ENCODE peak calls at places on chromosomes 3 and 15, in ten cellular contexts. I is astrocyte of the cerebellum, E is fibroblast of mammary gland, Y is AG10803, Z is tibial artery, C is fibroblast of pulmonary artery, K is GM23338, W is lower lobe of right lung, J is hepatocyte, H is PC-9. A is an unnamed sample.

GRCh38 chr15:49832421-49832980 is 211.7 kb downstream of the DTWD1 start:
- DNase-seq in I (no peak), E (peak), Y (peak), Z (no peak), C (peak), K (peak), W (no peak), J (peak), H (peak), A (no peak)

GRCh38 chr3:26100176-26100575 is 310.3 kb downstream of the OXSM start:
- DNase-seq in I (no peak), E (no peak), Y (no peak), Z (no peak), C (no peak), K (no peak), W (no peak), J (no peak), H (no peak), A (no peak)

GRCh38 chr15:88465633-88466219 is 1.5 kb downstream of the MRPL46 start:
- DNase-seq in I (no peak), E (peak), Y (peak), Z (no peak), C (peak), K (no peak), W (no peak), J (peak), H (peak), A (peak)

GRCh38 chr3:15520185-15520584 is 1.3 kb downstream of the COLQ start:
- DNase-seq in I (no peak), E (no peak), Y (no peak), Z (no peak), C (no peak), K (no peak), W (no peak), J (no peak), H (no peak), A (no peak)

GRCh38 chr3:81442758-81443456 is 318.5 kb downstream of the GBE1 start:
- DNase-seq in I (no peak), E (no peak), Y (no peak), Z (no peak), C (no peak), K (no peak), W (no peak), J (no peak), H (no peak), A (no peak)

GRCh38 chr3:107690522-107691138 is 167.9 kb downstream of the BBX start:
- DNase-seq in I (peak), E (peak), Y (peak), Z (no peak), C (peak), K (peak), W (no peak), J (peak), H (no peak), A (peak)

GRCh38 chr15:80275946-80276345 is 23.9 kb upstream of the CTXND1 start:
- DNase-seq in I (peak), E (peak), Y (peak), Z (no peak), C (peak), K (no peak), W (no peak), J (peak), H (no peak), A (no peak)

GRCh38 chr15:34717729-34718128 is 37.1 kb downstream of the GJD2 start:
- DNase-seq in I (no peak), E (no peak), Y (no peak), Z (no peak), C (no peak), K (no peak), W (no peak), J (no peak), H (no peak), A (no peak)

GRCh38 chr3:33030246-33030645 is 66.7 kb downstream of the GLB1 start:
- DNase-seq in I (no peak), E (no peak), Y (no peak), Z (no peak), C (no peak), K (no peak), W (no peak), J (no peak), H (no peak), A (no peak)

GRCh38 chr3:59143447-59143846 is 93.6 kb upstream of the CFAP20DC start:
- DNase-seq in I (no peak), E (no peak), Y (no peak), Z (no peak), C (peak), K (peak), W (no peak), J (no peak), H (no peak), A (no peak)

GRCh38 chr15:51341366-51342248 is at the start of gene GLDN:
- DNase-seq in I (no peak), E (peak), Y (peak), Z (peak), C (peak), K (peak), W (peak), J (peak), H (peak), A (peak)

GRCh38 chr3:38577089-38578080 is 72.1 kb downstream of the SCN5A start:
- DNase-seq in I (no peak), E (peak), Y (no peak), Z (peak), C (no peak), K (peak), W (peak), J (peak), H (no peak), A (no peak)

GRCh38 chr3:73467211-73467610 is 157.5 kb downstream of the PDZRN3 start:
- DNase-seq in I (no peak), E (no peak), Y (no peak), Z (no peak), C (no peak), K (no peak), W (no peak), J (no peak), H (no peak), A (no peak)

GRCh38 chr15:40650479-40650878 is 44.5 kb upstream of the RAD51 start:
- DNase-seq in I (no peak), E (no peak), Y (no peak), Z (no peak), C (no peak), K (no peak), W (no peak), J (no peak), H (no peak), A (no peak)

GRCh38 chr3:121757087-121757811 is 7.7 kb upstream of the GOLGB1 start:
- DNase-seq in I (no peak), E (no peak), Y (no peak), Z (no peak), C (peak), K (no peak), W (no peak), J (no peak), H (no peak), A (peak)

GRCh38 chr3:3632439-3632838 is 166.8 kb upstream of the LRRN1 start:
- DNase-seq in I (no peak), E (no peak), Y (no peak), Z (no peak), C (no peak), K (no peak), W (no peak), J (no peak), H (no peak), A (no peak)

GRCh38 chr15:70051948-70052633 is 45.6 kb downstream of the TLE3 start:
- DNase-seq in I (no peak), E (no peak), Y (no peak), Z (peak), C (no peak), K (no peak), W (peak), J (no peak), H (no peak), A (no peak)

GRCh38 chr3:71010731-71011455 is 572.6 kb downstream of the FOXP1 start:
- DNase-seq in I (no peak), E (no peak), Y (no peak), Z (no peak), C (no peak), K (no peak), W (no peak), J (no peak), H (no peak), A (no peak)

GRCh38 chr3:53764376-53764775 is 81.8 kb downstream of the CHDH start:
- DNase-seq in I (no peak), E (no peak), Y (no peak), Z (no peak), C (no peak), K (no peak), W (peak), J (no peak), H (no peak), A (no peak)

GRCh38 chr3:121696190-121696589 is 35.5 kb upstream of the HCLS1 start:
- DNase-seq in I (no peak), E (no peak), Y (no peak), Z (no peak), C (no peak), K (no peak), W (no peak), J (no peak), H (no peak), A (no peak)

GRCh38 chr3:133888739-133889340 is 6.8 kb downstream of the RAB6B start:
- DNase-seq in I (no peak), E (no peak), Y (no peak), Z (no peak), C (no peak), K (no peak), W (peak), J (no peak), H (no peak), A (no peak)

GRCh38 chr3:169324454-169324789 is 339.1 kb downstream of the MECOM start:
- DNase-seq in I (no peak), E (no peak), Y (no peak), Z (no peak), C (no peak), K (no peak), W (no peak), J (no peak), H (no peak), A (no peak)

GRCh38 chr3:18679226-18679625 is 254.1 kb upstream of the SATB1 start:
- DNase-seq in I (no peak), E (no peak), Y (no peak), Z (no peak), C (no peak), K (no peak), W (no peak), J (no peak), H (no peak), A (no peak)

GRCh38 chr15:77282333-77282732 is 137.6 kb downstream of the PEAK1 start:
- DNase-seq in I (peak), E (peak), Y (peak), Z (no peak), C (peak), K (peak), W (no peak), J (no peak), H (no peak), A (peak)

GRCh38 chr3:52058111-52058510 is 1.7 kb upstream of the DUSP7 start:
- DNase-seq in I (no peak), E (no peak), Y (no peak), Z (no peak), C (no peak), K (no peak), W (no peak), J (no peak), H (no peak), A (no peak)

GRCh38 chr15:61654918-61655317 is 405.3 kb downstream of the VPS13C start:
- DNase-seq in I (no peak), E (peak), Y (no peak), Z (peak), C (no peak), K (no peak), W (no peak), J (peak), H (no peak), A (peak)

GRCh38 chr15:100879461-100880138 is at the start of gene ALDH1A3:
- DNase-seq in I (no peak), E (no peak), Y (peak), Z (no peak), C (peak), K (peak), W (no peak), J (no peak), H (peak), A (peak)

GRCh38 chr15:23565395-23566069 is at the start of gene MKRN3:
- DNase-seq in I (peak), E (no peak), Y (peak), Z (no peak), C (peak), K (no peak), W (no peak), J (no peak), H (peak), A (peak)

GRCh38 chr3:108131105-108131794 is 40.4 kb upstream of the CD47 start:
- DNase-seq in I (peak), E (peak), Y (peak), Z (no peak), C (peak), K (no peak), W (no peak), J (no peak), H (peak), A (peak)

GRCh38 chr3:55782351-55782750 is 295.2 kb upstream of the WNT5A start:
- DNase-seq in I (no peak), E (no peak), Y (no peak), Z (no peak), C (no peak), K (no peak), W (no peak), J (no peak), H (no peak), A (no peak)

GRCh38 chr3:11591401-11592266 is 52.1 kb downstream of the VGLL4 start:
- DNase-seq in I (peak), E (peak), Y (peak), Z (peak), C (peak), K (peak), W (no peak), J (peak), H (peak), A (peak)

GRCh38 chr15:89998923-89999675 is 2.0 kb upstream of the ZNF710 start:
- DNase-seq in I (no peak), E (peak), Y (no peak), Z (no peak), C (no peak), K (no peak), W (peak), J (no peak), H (no peak), A (no peak)
- H3K4me3 ChIP-seq in I (no peak), E (no peak), Y (no peak), Z (no peak), C (no peak), K (peak), W (peak), J (no peak), H (no peak), A (no peak)

DNA sequence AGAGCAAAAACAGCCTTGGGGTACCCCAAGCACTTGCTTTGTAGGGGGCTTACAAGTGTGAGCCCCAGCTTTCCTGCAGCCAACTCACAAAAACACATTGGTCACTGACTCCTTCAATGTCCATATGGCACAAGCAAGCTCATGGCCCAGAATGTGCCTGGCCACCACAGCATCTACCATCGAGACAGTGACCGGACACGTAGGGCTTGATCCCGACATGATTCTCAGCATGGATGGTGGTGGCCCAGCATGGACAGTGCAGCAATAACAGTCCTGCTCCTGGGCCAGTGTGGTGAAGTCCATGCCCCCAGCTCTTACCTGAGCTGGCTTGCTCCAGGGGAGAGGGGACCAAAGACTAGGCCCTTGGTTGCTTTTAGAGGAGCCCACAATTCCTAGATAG is 6.0 kb downstream of the UNC45A start:
- DNase-seq in I (no peak), E (no peak), Y (no peak), Z (no peak), C (no peak), K (no peak), W (no peak), J (no peak), H (no peak), A (no peak)
- TF ChIP-seq CTCF in I (no peak), E (no peak), Y (no peak), Z (no peak), C (no peak), K (no peak), W (no peak), J (no peak), H (no peak), A (no peak)

GRCh38 chr3:10551821-10552630 is 46.6 kb upstream of the ATP2B2 start:
- DNase-seq in I (peak), E (peak), Y (no peak), Z (peak), C (no peak), K (no peak), W (peak), J (no peak), H (peak), A (no peak)
- H3K4me3 ChIP-seq in I (no peak), E (no peak), Y (no peak), Z (no peak), C (no peak), K (no peak), W (no peak), J (no peak), H (no peak), A (no peak)

GRCh38 chr3:184262166-184262926 is 993 bp upstream of the CAMK2N2 start:
- DNase-seq in I (no peak), E (no peak), Y (no peak), Z (no peak), C (peak), K (peak), W (no peak), J (peak), H (no peak), A (peak)

GRCh38 chr3:184259878-184260570 is 1.3 kb downstream of the CAMK2N2 start:
- DNase-seq in I (no peak), E (no peak), Y (no peak), Z (no peak), C (peak), K (peak), W (no peak), J (peak), H (peak), A (peak)

GRCh38 chr3:184259396-184259877 is 1.9 kb downstream of the CAMK2N2 start:
- DNase-seq in I (no peak), E (no peak), Y (no peak), Z (no peak), C (no peak), K (no peak), W (no peak), J (no peak), H (no peak), A (no peak)

GRCh38 chr3:184261270-184262165 is at the start of gene CAMK2N2:
- DNase-seq in I (no peak), E (peak), Y (peak), Z (peak), C (peak), K (peak), W (peak), J (peak), H (peak), A (peak)

GRCh38 chr3:184260571-184261269 is 633 bp downstream of the CAMK2N2 start:
- DNase-seq in I (no peak), E (no peak), Y (no peak), Z (no peak), C (no peak), K (peak), W (no peak), J (no peak), H (no peak), A (no peak)
- TF ChIP-seq CTCF in I (no peak), E (no peak), Y (no peak), Z (no peak), C (no peak), K (no peak), W (no peak), J (no peak), H (no peak), A (no peak)

GRCh38 chr3:72099331-72100061 is 314.5 kb upstream of the PROK2 start:
- DNase-seq in I (no peak), E (no peak), Y (no peak), Z (no peak), C (no peak), K (peak), W (no peak), J (no peak), H (no peak), A (no peak)
- H3K4me3 ChIP-seq in I (no peak), E (peak), Y (no peak), Z (no peak), C (no peak), K (peak), W (no peak), J (no peak), H (no peak), A (no peak)

A was measured in fibroblast of villous mesenchyme.